ENCODE peak calls at places on chromosome 20, in five cellular contexts. V is posterior cingulate gyrus; K is activated B cell treated with CpG ODN at 0.5 μM for 24 hours; J is stimulated activated CD8-positive, alpha-beta memory T cell treated with anti-CD3 and anti-CD28 coated beads, Interleukin-4, amount 100 ng/mL, for 24 hours; D is NCI-H187. T is an unnamed sample.
A peak's percentile ranks its signal among the peaks of the same experiment; 100 is the strongest.

GRCh38 chr20:4956200-4956810 is 45.0 kb downstream of the SLC23A2 start:
- DNase-seq in V (no peak), K (no peak), J (no peak), D (peak; percentile 12), T (no peak)

GRCh38 chr20:57747889-57748456 is 38.2 kb upstream of the PMEPA1 start:
- DNase-seq in V (no peak), K (no peak), J (no peak), D (no peak), T (no peak)

GRCh38 chr20:19351542-19351941 is 139.1 kb downstream of the SLC24A3 start:
- DNase-seq in V (no peak), K (no peak), J (no peak), D (no peak), T (no peak)

GRCh38 chr20:49583669-49584417 is 15.9 kb upstream of the PTGIS start:
- DNase-seq in V (no peak), K (no peak), J (no peak), D (no peak), T (no peak)

GRCh38 chr20:41329435-41330342 is 10.9 kb upstream of the LPIN3 start:
- DNase-seq in V (no peak), K (peak; percentile 33), J (peak; percentile 42), D (no peak), T (no peak)

GRCh38 chr20:58906894-58907293 is 54.4 kb downstream of the GNAS start:
- DNase-seq in V (no peak), K (no peak), J (no peak), D (no peak), T (no peak)

GRCh38 chr20:43528258-43528875 is 20.9 kb downstream of the L3MBTL1 start:
- DNase-seq in V (no peak), K (no peak), J (no peak), D (no peak), T (no peak)

GRCh38 chr20:49325981-49326380 is 48.1 kb upstream of the ZNFX1 start:
- DNase-seq in V (no peak), K (no peak), J (no peak), D (no peak), T (no peak)

GRCh38 chr20:48057739-48058138 is 272.5 kb upstream of the SULF2 start:
- DNase-seq in V (no peak), K (no peak), J (no peak), D (no peak), T (no peak)

GRCh38 chr20:32982617-32983458 is 21.4 kb downstream of the SUN5 start:
- DNase-seq in V (peak; percentile 48), K (no peak), J (no peak), D (no peak), T (peak; percentile 14)

GRCh38 chr20:45341939-45342862 is 6.0 kb downstream of the SDC4 start:
- DNase-seq in V (peak; percentile 47), K (no peak), J (no peak), D (no peak), T (peak; percentile 47)

GRCh38 chr20:9775176-9775575 is 63.7 kb downstream of the PAK5 start:
- DNase-seq in V (no peak), K (no peak), J (no peak), D (no peak), T (no peak)

GRCh38 chr20:25149986-25150385 is 45.5 kb upstream of the ENTPD6 start:
- DNase-seq in V (no peak), K (no peak), J (no peak), D (no peak), T (peak; percentile 91)

GRCh38 chr20:63375438-63375837 is 14.3 kb upstream of the CHRNA4 start:
- DNase-seq in V (no peak), K (no peak), J (no peak), D (no peak), T (no peak)

GRCh38 chr20:23049201-23049932 is at the start of gene THBD:
- DNase-seq in V (no peak), K (no peak), J (no peak), D (no peak), T (peak; percentile 88)

GRCh38 chr20:48283470-48284110 is 498.3 kb upstream of the SULF2 start:
- DNase-seq in V (peak; percentile 85), K (no peak), J (no peak), D (no peak), T (no peak)

GRCh38 chr20:1944345-1945099 is 49.3 kb downstream of the SIRPA start:
- DNase-seq in V (no peak), K (no peak), J (no peak), D (no peak), T (no peak)

GRCh38 chr20:6637160-6637579 is 130.3 kb upstream of the BMP2 start:
- DNase-seq in V (no peak), K (no peak), J (no peak), D (no peak), T (no peak)

GRCh38 chr20:4814696-4815252 is 93.1 kb downstream of the PRND start:
- DNase-seq in V (no peak), K (peak; percentile 73), J (peak; percentile 57), D (no peak), T (no peak)

GRCh38 chr20:46311039-46311650 is 2.8 kb upstream of the CDH22 start:
- DNase-seq in V (no peak), K (no peak), J (no peak), D (no peak), T (peak; percentile 13)

GRCh38 chr20:43119720-43120119 is 70.0 kb downstream of the PTPRT start:
- DNase-seq in V (no peak), K (no peak), J (no peak), D (no peak), T (no peak)

GRCh38 chr20:7155794-7156193 is 388.3 kb downstream of the BMP2 start:
- DNase-seq in V (no peak), K (no peak), J (no peak), D (no peak), T (no peak)

GRCh38 chr20:43988451-43988850 is 73.8 kb downstream of the TOX2 start:
- DNase-seq in V (no peak), K (no peak), J (no peak), D (no peak), T (no peak)

GRCh38 chr20:11143481-11143880 is 469.7 kb upstream of the JAG1 start:
- DNase-seq in V (no peak), K (no peak), J (no peak), D (no peak), T (no peak)

GRCh38 chr20:38550274-38550673 is 30.7 kb upstream of the ADIG start:
- DNase-seq in V (no peak), K (no peak), J (no peak), D (no peak), T (no peak)

GRCh38 chr20:61185841-61186601 is 66.0 kb upstream of the CDH4 start:
- DNase-seq in V (no peak), K (no peak), J (no peak), D (no peak), T (no peak)

GRCh38 chr20:61480158-61480825 is 228.2 kb downstream of the CDH4 start:
- DNase-seq in V (no peak), K (no peak), J (no peak), D (no peak), T (no peak)

GRCh38 chr20:18412202-18412901 is 54.5 kb downstream of the DZANK1 start:
- DNase-seq in V (no peak), K (no peak), J (no peak), D (no peak), T (no peak)

GRCh38 chr20:25043499-25044260 is 14.3 kb downstream of the ACSS1 start:
- DNase-seq in V (no peak), K (no peak), J (no peak), D (no peak), T (no peak)

GRCh38 chr20:50098259-50098658 is 14.7 kb downstream of the UBE2V1 start:
- DNase-seq in V (no peak), K (no peak), J (no peak), D (no peak), T (no peak)

GRCh38 chr20:53842301-53843099 is 227.9 kb downstream of the BCAS1 start:
- DNase-seq in V (no peak), K (no peak), J (no peak), D (no peak), T (no peak)

GRCh38 chr20:45345104-45345936 is 2.9 kb downstream of the SDC4 start:
- DNase-seq in V (no peak), K (no peak), J (no peak), D (no peak), T (no peak)

GRCh38 chr20:64073476-64074183 is 5.7 kb downstream of the RGS19 start:
- DNase-seq in V (no peak), K (no peak), J (no peak), D (no peak), T (no peak)

GRCh38 chr20:63835031-63835858 is 4.2 kb upstream of the ZBTB46 start:
- DNase-seq in V (peak; percentile 29), K (no peak), J (no peak), D (no peak), T (peak; percentile 80)

GRCh38 chr20:63356511-63356910 is 4.6 kb downstream of the CHRNA4 start:
- DNase-seq in V (no peak), K (no peak), J (no peak), D (no peak), T (no peak)

GRCh38 chr20:20446001-20446400 is 78.1 kb downstream of the INSM1 start:
- DNase-seq in V (no peak), K (no peak), J (no peak), D (no peak), T (no peak)

GRCh38 chr20:58344741-58345140 is 35.2 kb downstream of the RAB22A start:
- DNase-seq in V (no peak), K (no peak), J (no peak), D (no peak), T (no peak)

T was measured in retina.